ENCODE peak calls at places on chromosomes 3 and 15, in nine cellular contexts. C is DND-41, H is astrocyte of the spinal cord, Z is AG09309, V is heart right ventricle, S is WERI-Rb-1, Y is WTC11, L is thyroid gland, T is upper lobe of left lung. U is an unnamed sample.

GRCh38 chr3:170322501-170323328 is 34.8 kb upstream of the SKIL start:
- DNase-seq in T (no peak), H (peak), Z (no peak), V (no peak), C (no peak), S (no peak), Y (no peak), L (no peak), U (no peak)

GRCh38 chr3:111412656-111413055 is 129.3 kb upstream of the CD96 start:
- DNase-seq in Y (no peak), S (no peak), T (no peak), H (no peak), C (no peak), Z (no peak), L (no peak), V (no peak), U (peak)

GRCh38 chr3:183306798-183307671 is 54.0 kb downstream of the B3GNT5 start:
- DNase-seq in Y (no peak), C (no peak), T (peak), S (no peak), H (peak), L (peak), V (peak), Z (no peak), U (no peak)

GRCh38 chr3:168249048-168249538 is 153.4 kb upstream of the GOLIM4 start:
- DNase-seq in V (no peak), H (peak), Y (no peak), S (no peak), Z (no peak), C (no peak), L (peak), T (no peak), U (no peak)

GRCh38 chr15:51281368-51281967 is 56.9 kb downstream of the CYP19A1 start:
- DNase-seq in Z (peak), V (peak), S (peak), L (peak), Y (peak), T (no peak), H (peak), C (peak), U (peak)

GRCh38 chr3:151770941-151771340 is 37.2 kb downstream of the AADACL2 start:
- DNase-seq in T (peak), Z (no peak), H (peak), Y (no peak), V (peak), S (no peak), L (peak), C (no peak), U (peak)

GRCh38 chr3:123559040-123559861 is 25.6 kb downstream of the HACD2 start:
- DNase-seq in H (peak), L (no peak), C (peak), Y (no peak), V (no peak), S (peak), T (no peak), Z (no peak), U (peak)

GRCh38 chr3:128547368-128547987 is 54.5 kb upstream of the GATA2 start:
- DNase-seq in L (no peak), S (no peak), Y (no peak), Z (no peak), H (peak), T (no peak), C (no peak), V (no peak), U (peak)

GRCh38 chr3:110530902-110531301 is 540.7 kb upstream of the NECTIN3 start:
- DNase-seq in S (no peak), V (no peak), Z (no peak), Y (no peak), T (no peak), C (no peak), L (no peak), H (no peak), U (no peak)

GRCh38 chr3:123586966-123587365 is 2.1 kb upstream of the HACD2 start:
- DNase-seq in S (no peak), C (no peak), T (no peak), Z (no peak), H (peak), V (no peak), L (no peak), Y (no peak), U (no peak)

GRCh38 chr3:194872669-194872977 is 186.9 kb downstream of the FAM43A start:
- DNase-seq in H (peak), L (no peak), Z (no peak), S (no peak), T (no peak), C (no peak), V (no peak), Y (no peak), U (peak)

GRCh38 chr3:67094769-67095168 is 96.7 kb downstream of the KBTBD8 start:
- DNase-seq in V (peak), T (no peak), Y (no peak), L (peak), Z (no peak), H (no peak), C (no peak), S (no peak), U (no peak)

GRCh38 chr15:65869954-65870871 is 922 bp downstream of the RAB11A start:
- DNase-seq in H (peak), Y (peak), C (peak), L (peak), T (peak), S (peak), V (peak), Z (no peak), U (peak)

GRCh38 chr3:153744884-153745283 is 376.3 kb upstream of the ARHGEF26 start:
- DNase-seq in L (no peak), H (no peak), Z (no peak), V (no peak), S (no peak), C (no peak), T (no peak), Y (no peak), U (no peak)

GRCh38 chr3:73784647-73785420 is 160.1 kb upstream of the PDZRN3 start:
- DNase-seq in Y (no peak), H (peak), V (no peak), C (no peak), L (no peak), S (no peak), Z (no peak), T (no peak), U (no peak)

GRCh38 chr15:63522143-63522531 is 17.7 kb downstream of the USP3 start:
- DNase-seq in L (no peak), V (no peak), C (no peak), T (no peak), Y (no peak), S (no peak), H (no peak), Z (no peak), U (peak)

GRCh38 chr3:168094877-168095610 is 680 bp downstream of the GOLIM4 start:
- DNase-seq in S (peak), Z (no peak), L (peak), T (peak), V (peak), Y (peak), H (peak), C (no peak), U (peak)

GRCh38 chr3:11095932-11096265 is 58.4 kb upstream of the HRH1 start:
- DNase-seq in T (no peak), H (no peak), Z (no peak), V (no peak), S (no peak), L (no peak), Y (no peak), C (no peak), U (no peak)
- TF ChIP-seq CTCF in T (no peak), H (peak), Z (peak), V (no peak), S (peak), L (no peak), Y (no peak), C (no peak), U (peak)

GRCh38 chr15:98874359-98874758 is 133.2 kb downstream of the PGPEP1L start:
- DNase-seq in Y (no peak), V (no peak), C (no peak), L (no peak), S (no peak), Z (no peak), T (no peak), H (no peak), U (no peak)

GRCh38 chr15:98872777-98873176 is 134.8 kb downstream of the PGPEP1L start:
- DNase-seq in Y (no peak), Z (no peak), C (no peak), S (no peak), H (no peak), T (no peak), L (peak), V (no peak), U (peak)

GRCh38 chr15:98875309-98875708 is 132.3 kb downstream of the PGPEP1L start:
- DNase-seq in H (no peak), S (no peak), T (no peak), V (no peak), Y (no peak), Z (no peak), C (no peak), L (no peak), U (no peak)

GRCh38 chr15:98874773-98875172 is 132.8 kb downstream of the PGPEP1L start:
- DNase-seq in T (no peak), C (no peak), Y (no peak), S (no peak), L (no peak), H (no peak), V (no peak), Z (no peak), U (peak)

DNA sequence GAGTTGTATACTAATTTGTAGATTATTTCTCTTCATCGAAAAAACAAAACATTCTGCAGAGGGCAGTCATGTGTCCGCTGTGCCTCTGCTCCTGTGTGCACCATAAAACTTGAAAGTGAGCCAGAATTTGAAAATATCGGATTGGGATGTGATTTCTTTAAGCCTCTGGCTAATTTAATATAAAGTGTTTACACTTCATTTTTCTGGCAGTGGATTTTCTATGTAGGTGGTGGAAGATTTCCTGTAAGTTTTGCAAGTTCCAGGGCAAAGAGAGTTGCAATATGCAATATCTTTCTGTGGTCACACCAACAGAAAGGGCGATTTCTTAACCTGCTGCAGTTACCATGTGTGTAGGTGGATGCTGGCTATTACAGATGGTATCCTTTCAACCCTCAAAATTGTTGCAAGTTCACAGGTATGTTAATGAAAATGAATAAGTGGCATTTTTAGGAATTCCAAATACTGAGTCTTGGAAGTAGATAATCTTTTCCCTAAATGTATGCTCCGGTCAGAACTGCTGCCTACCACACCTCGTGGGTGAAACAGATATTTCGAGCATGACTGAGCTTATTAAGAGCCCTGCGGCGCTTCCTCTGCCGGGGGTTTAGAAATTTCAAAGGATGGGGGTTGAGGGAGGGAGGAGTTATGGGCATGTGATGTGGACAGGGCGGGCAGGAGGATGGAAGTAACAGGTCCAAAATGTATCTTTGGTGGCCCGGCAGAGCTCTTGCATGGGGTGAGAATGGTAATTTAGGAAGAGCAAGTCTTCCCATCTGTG is 134.0 kb downstream of the PGPEP1L start:
- DNase-seq in T (no peak), C (no peak), S (no peak), L (peak), H (peak), V (no peak), Y (no peak), Z (peak), U (peak)
- TF ChIP-seq CTCF in T (no peak), C (no peak), S (no peak), L (no peak), H (no peak), V (no peak), Y (no peak), Z (no peak), U (no peak)

GRCh38 chr3:57652203-57652602 is 40.7 kb downstream of the DENND6A start:
- DNase-seq in Z (no peak), S (no peak), V (no peak), L (no peak), Y (no peak), H (peak), T (no peak), C (no peak), U (no peak)

GRCh38 chr3:57647292-57647940 is 45.5 kb downstream of the DENND6A start:
- DNase-seq in Y (no peak), S (no peak), T (no peak), V (no peak), L (no peak), Z (no peak), C (no peak), H (no peak), U (no peak)

DNA sequence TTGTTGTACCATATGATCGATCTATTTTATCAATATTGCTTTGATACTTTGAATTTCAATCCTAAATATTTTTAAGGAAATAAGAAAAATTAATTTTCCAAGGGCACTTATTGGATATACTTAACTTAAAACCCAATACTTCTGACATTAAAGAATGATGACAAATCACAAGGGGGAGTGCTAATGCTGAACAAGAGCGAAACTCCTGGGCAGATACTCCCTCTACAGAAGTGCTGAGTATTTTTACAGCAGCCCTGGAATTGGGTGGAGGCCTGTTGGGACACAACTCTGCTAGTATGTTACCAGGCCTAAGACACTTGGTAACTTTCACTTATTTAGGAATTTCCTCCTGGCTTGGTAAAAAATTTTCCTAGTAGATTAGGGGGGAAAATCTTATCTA is 46.2 kb downstream of the DENND6A start:
- DNase-seq in T (no peak), C (no peak), H (peak), S (no peak), L (peak), Z (peak), Y (no peak), V (peak), U (peak)
- TF ChIP-seq CTCF in T (no peak), C (no peak), H (no peak), S (no peak), L (no peak), Z (peak), Y (no peak), V (no peak), U (peak)

GRCh38 chr3:159062734-159063410 is 261.0 kb downstream of the MFSD1 start:
- DNase-seq in C (no peak), T (no peak), Z (no peak), H (no peak), L (no peak), S (no peak), V (no peak), Y (no peak), U (no peak)

GRCh38 chr3:159057621-159058020 is 255.8 kb downstream of the MFSD1 start:
- DNase-seq in C (no peak), S (no peak), V (no peak), H (no peak), T (no peak), L (no peak), Z (no peak), Y (no peak), U (no peak)

GRCh38 chr3:159058859-159059258 is 257.0 kb downstream of the MFSD1 start:
- DNase-seq in S (no peak), L (no peak), C (no peak), Z (no peak), T (no peak), H (no peak), Y (no peak), V (no peak), U (no peak)

DNA sequence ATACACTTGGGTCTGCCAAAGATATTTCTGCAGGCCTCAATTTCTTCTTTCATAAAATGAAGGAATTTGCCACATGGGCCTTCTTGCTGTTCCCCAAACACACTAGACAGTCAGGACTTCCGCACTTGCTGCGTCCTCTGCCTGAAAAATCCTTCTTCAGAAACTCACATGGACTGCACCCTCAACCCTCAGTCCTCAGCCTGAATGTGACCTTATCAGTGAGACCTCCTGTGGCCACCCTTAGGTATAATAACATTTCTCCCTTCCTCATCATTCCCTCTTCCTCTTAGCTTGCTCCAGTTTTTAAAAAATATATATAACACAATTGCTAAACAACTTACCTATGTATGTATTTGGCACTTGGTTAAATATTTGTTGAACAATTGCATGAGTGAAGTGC is 257.5 kb downstream of the MFSD1 start:
- DNase-seq in Z (no peak), C (no peak), H (no peak), V (no peak), L (no peak), Y (no peak), S (no peak), T (no peak), U (no peak)
- TF ChIP-seq CTCF in Z (no peak), C (no peak), H (no peak), V (no peak), L (no peak), Y (no peak), S (no peak), T (no peak), U (no peak)

DNA sequence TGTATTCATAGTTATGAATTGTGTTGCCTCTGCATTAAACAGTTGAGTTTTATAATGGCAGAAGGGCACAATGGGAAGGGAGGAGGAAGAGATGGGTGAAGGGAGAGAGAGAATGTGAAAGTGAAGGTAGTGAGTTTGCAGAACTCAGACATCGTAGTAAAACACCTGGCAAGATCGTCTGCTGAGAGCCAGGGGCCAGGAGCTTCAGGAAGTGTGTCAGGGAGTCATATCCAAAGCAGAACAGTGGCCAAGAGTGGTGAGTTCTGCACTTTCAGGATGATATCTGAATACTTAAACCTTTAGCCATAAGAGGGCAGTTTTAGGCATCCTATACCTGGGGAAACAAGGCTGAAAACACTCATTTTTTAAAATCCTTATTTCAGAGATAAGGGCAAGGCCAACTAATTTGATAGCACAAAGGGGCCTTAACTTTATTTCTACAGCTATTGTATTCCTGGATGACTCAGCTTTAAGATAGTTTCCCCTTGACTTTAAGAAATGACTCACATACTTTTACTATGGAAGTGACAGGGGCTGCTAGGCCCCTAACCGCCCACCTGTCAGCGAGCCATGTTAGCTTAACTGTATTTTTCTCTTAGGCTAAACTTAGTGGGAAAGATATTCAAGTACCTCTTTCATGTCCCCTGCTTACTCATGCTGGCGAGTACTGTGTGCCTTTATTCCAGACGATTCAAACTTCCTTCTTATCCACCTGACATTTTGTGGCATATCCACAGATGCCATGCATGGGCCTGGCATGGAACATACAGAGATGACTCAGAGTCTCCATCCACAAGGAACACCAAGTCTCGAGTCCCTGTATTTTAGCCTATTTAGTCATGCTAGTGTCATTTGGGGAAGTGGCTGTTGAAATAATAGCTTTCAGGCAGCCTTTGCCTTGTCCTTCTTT is 53.9 kb downstream of the RLBP1 start:
- DNase-seq in V (no peak), H (peak), Y (no peak), S (no peak), T (no peak), Z (no peak), L (peak), C (no peak), U (peak)
- TF ChIP-seq CTCF in V (no peak), H (no peak), Y (no peak), S (no peak), T (no peak), Z (no peak), L (no peak), C (no peak), U (no peak)

GRCh38 chr3:125075738-125076137 is 19.9 kb upstream of the HEG1 start:
- DNase-seq in L (no peak), C (no peak), Y (no peak), S (peak), H (no peak), Z (no peak), T (peak), V (no peak), U (no peak)
- TF ChIP-seq CTCF in L (no peak), C (no peak), Y (no peak), S (peak), H (peak), Z (no peak), T (no peak), V (no peak), U (no peak)

DNA sequence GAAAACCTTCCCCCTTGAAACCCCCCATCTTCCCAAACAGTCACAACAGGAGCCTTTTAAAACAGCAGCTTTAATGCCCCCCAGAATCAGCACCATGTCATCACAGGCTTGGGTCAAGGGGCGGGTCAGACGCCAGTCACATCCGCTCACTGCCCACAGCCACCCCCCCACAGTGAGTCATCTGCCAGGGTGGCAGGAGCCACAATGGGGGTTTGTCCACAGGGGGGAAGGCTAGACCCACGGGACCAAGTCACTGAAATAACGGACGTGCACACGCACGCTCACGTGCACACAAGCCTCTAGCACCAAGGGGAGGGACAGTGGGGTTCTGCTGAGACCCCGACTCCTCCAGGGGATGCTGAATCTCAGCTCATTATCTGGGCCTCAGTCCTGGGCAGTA is 441 bp upstream of the UCN2 start:
- DNase-seq in H (peak), S (no peak), C (no peak), T (peak), Y (no peak), Z (peak), L (no peak), V (no peak), U (peak)
- TF ChIP-seq CTCF in H (no peak), S (no peak), C (no peak), T (no peak), Y (no peak), Z (peak), L (no peak), V (no peak), U (no peak)

U was measured in MCF 10A.